ENCODE peak calls at places on chromosome 21, in four cellular contexts. One of them, this sample, is unnamed.

GRCh38 chr21:38806153-38806941 is 618 bp downstream of the ETS2 start:
- DNase-seq in mammary epithelial cell: no peak
- DNase-seq in T-helper 1 cell: no peak
- DNase-seq in NCI-H2171: no peak
- DNase-seq in this sample: peak; percentile 7

GRCh38 chr21:26840206-26840605 is 5.0 kb downstream of the ADAMTS1 start:
- DNase-seq in mammary epithelial cell: no peak
- DNase-seq in T-helper 1 cell: no peak
- DNase-seq in NCI-H2171: no peak
- DNase-seq in this sample: no peak

GRCh38 chr21:45897191-45898027 is 84.2 kb upstream of the COL6A1 start:
- DNase-seq in mammary epithelial cell: no peak
- DNase-seq in T-helper 1 cell: no peak
- DNase-seq in NCI-H2171: no peak
- DNase-seq in this sample: no peak

GRCh38 chr21:28742527-28742926 is 250.2 kb downstream of the LTN1 start:
- DNase-seq in mammary epithelial cell: peak; percentile 34
- DNase-seq in T-helper 1 cell: no peak
- DNase-seq in NCI-H2171: peak; percentile 0
- DNase-seq in this sample: no peak

GRCh38 chr21:42107881-42108553 is 36.9 kb downstream of the UMODL1 start:
- DNase-seq in mammary epithelial cell: peak; percentile 60
- DNase-seq in T-helper 1 cell: peak; percentile 47
- DNase-seq in NCI-H2171: peak; percentile 41
- DNase-seq in this sample: peak; percentile 31

GRCh38 chr21:27807596-27807995 is 840.7 kb upstream of the ADAMTS5 start:
- DNase-seq in mammary epithelial cell: no peak
- DNase-seq in T-helper 1 cell: no peak
- DNase-seq in NCI-H2171: no peak
- DNase-seq in this sample: no peak

GRCh38 chr21:35015435-35016024 is 33.6 kb downstream of the RUNX1 start:
- DNase-seq in mammary epithelial cell: no peak
- DNase-seq in T-helper 1 cell: no peak
- DNase-seq in NCI-H2171: no peak
- DNase-seq in this sample: no peak

GRCh38 chr21:29753216-29753615 is 186.6 kb downstream of the GRIK1 start:
- DNase-seq in mammary epithelial cell: no peak
- DNase-seq in T-helper 1 cell: no peak
- DNase-seq in NCI-H2171: no peak
- DNase-seq in this sample: no peak

GRCh38 chr21:38048241-38048640 is 132.0 kb upstream of the KCNJ6 start:
- DNase-seq in mammary epithelial cell: no peak
- DNase-seq in T-helper 1 cell: no peak
- DNase-seq in NCI-H2171: peak; percentile 14
- DNase-seq in this sample: no peak

GRCh38 chr21:37435120-37435519 is 68.5 kb downstream of the DYRK1A start:
- DNase-seq in mammary epithelial cell: peak; percentile 31
- DNase-seq in T-helper 1 cell: peak; percentile 38
- DNase-seq in NCI-H2171: peak; percentile 84
- DNase-seq in this sample: peak; percentile 8

GRCh38 chr21:45877821-45878469 is 103.6 kb upstream of the COL6A1 start:
- DNase-seq in mammary epithelial cell: no peak
- DNase-seq in T-helper 1 cell: no peak
- DNase-seq in NCI-H2171: no peak
- DNase-seq in this sample: no peak

GRCh38 chr21:45997495-45998275 is 16.1 kb downstream of the COL6A1 start:
- DNase-seq in mammary epithelial cell: no peak
- DNase-seq in T-helper 1 cell: peak; percentile 13
- DNase-seq in NCI-H2171: no peak
- DNase-seq in this sample: no peak

GRCh38 chr21:33682992-33683627 is 40.8 kb downstream of the ITSN1 start:
- DNase-seq in mammary epithelial cell: peak; percentile 93
- DNase-seq in T-helper 1 cell: no peak
- DNase-seq in NCI-H2171: no peak
- DNase-seq in this sample: no peak

GRCh38 chr21:35428041-35428400 is 378.9 kb upstream of the RUNX1 start:
- DNase-seq in mammary epithelial cell: no peak
- DNase-seq in T-helper 1 cell: no peak
- DNase-seq in NCI-H2171: no peak
- DNase-seq in this sample: no peak

GRCh38 chr21:35399002-35399401 is 349.9 kb upstream of the RUNX1 start:
- DNase-seq in mammary epithelial cell: peak; percentile 30
- DNase-seq in T-helper 1 cell: no peak
- DNase-seq in NCI-H2171: no peak
- DNase-seq in this sample: no peak

GRCh38 chr21:14545906-14546480 is at the start of gene SAMSN1:
- DNase-seq in mammary epithelial cell: no peak
- DNase-seq in T-helper 1 cell: peak; percentile 50
- DNase-seq in NCI-H2171: no peak
- DNase-seq in this sample: peak; percentile 64

GRCh38 chr21:26007911-26008579 is 162.5 kb downstream of the APP start:
- DNase-seq in mammary epithelial cell: no peak
- DNase-seq in T-helper 1 cell: no peak
- DNase-seq in NCI-H2171: peak; percentile 45
- DNase-seq in this sample: no peak

GRCh38 chr21:32463367-32463766 is 50.9 kb downstream of the EVA1C start:
- DNase-seq in mammary epithelial cell: peak; percentile 24
- DNase-seq in T-helper 1 cell: no peak
- DNase-seq in NCI-H2171: no peak
- DNase-seq in this sample: no peak

GRCh38 chr21:37921091-37921490 is 4.8 kb upstream of the KCNJ6 start:
- DNase-seq in mammary epithelial cell: peak; percentile 5
- DNase-seq in T-helper 1 cell: no peak
- DNase-seq in NCI-H2171: no peak
- DNase-seq in this sample: no peak

GRCh38 chr21:45040739-45041138 is 33.6 kb upstream of the ADARB1 start:
- DNase-seq in mammary epithelial cell: no peak
- DNase-seq in T-helper 1 cell: no peak
- DNase-seq in NCI-H2171: no peak
- DNase-seq in this sample: no peak

GRCh38 chr21:17854771-17855170 is 35.6 kb upstream of the C21orf91 start:
- DNase-seq in mammary epithelial cell: peak; percentile 5
- DNase-seq in T-helper 1 cell: no peak
- DNase-seq in NCI-H2171: no peak
- DNase-seq in this sample: no peak

GRCh38 chr21:46626536-46627302 is 8.8 kb upstream of the PRMT2 start:
- DNase-seq in mammary epithelial cell: no peak
- DNase-seq in T-helper 1 cell: no peak
- DNase-seq in NCI-H2171: no peak
- DNase-seq in this sample: no peak

GRCh38 chr21:25518491-25518911 is 88.8 kb downstream of the MRPL39 start:
- DNase-seq in mammary epithelial cell: peak; percentile 5
- DNase-seq in T-helper 1 cell: no peak
- DNase-seq in NCI-H2171: no peak
- DNase-seq in this sample: no peak

GRCh38 chr21:22263890-22264289 is 1265.7 kb downstream of the NCAM2 start:
- DNase-seq in mammary epithelial cell: no peak
- DNase-seq in T-helper 1 cell: no peak
- DNase-seq in NCI-H2171: no peak
- DNase-seq in this sample: no peak

This sample was measured in effector memory CD4-positive, alpha-beta T cell.